ENCODE peak calls at places on chromosomes 7 and 10, in four cellular contexts. M is K562, R is H1, I is HepG2. W is an unnamed sample. For H4K20me1, the result is how much of the 10 kb centered on the place peaks cover.

GRCh38 chr10:43166207-43166878 is 28.1 kb downstream of the CSGALNACT2 start:
- DNase-seq in M (no peak), R (no peak), I (no peak), W (peak)

GRCh38 chr10:97669561-97669960 is 17.5 kb downstream of the AVPI1 start:
- DNase-seq in M (no peak), R (no peak), I (no peak), W (no peak)

GRCh38 chr10:110822708-110823291 is 48.9 kb upstream of the PDCD4 start:
- DNase-seq in M (no peak), R (peak), I (no peak), W (no peak)

GRCh38 chr10:88466786-88467185 is 116.3 kb downstream of the RNLS start:
- DNase-seq in M (no peak), R (no peak), I (no peak), W (no peak)

GRCh38 chr7:9691286-9691685 is 1257.9 kb downstream of the NXPH1 start:
- DNase-seq in M (no peak), R (no peak), I (no peak), W (no peak)

GRCh38 chr7:51128545-51129466 is 187.8 kb downstream of the COBL start:
- DNase-seq in M (no peak), R (no peak), I (no peak), W (no peak)

GRCh38 chr7:117034851-117035462 is 81.7 kb downstream of the ST7 start:
- DNase-seq in M (no peak), R (no peak), I (no peak), W (peak)

GRCh38 chr7:100736671-100737070 is 3.3 kb downstream of the ZAN start:
- DNase-seq in M (no peak), R (no peak), I (no peak), W (no peak)

GRCh38 chr7:108124820-108125219 is 5.3 kb downstream of the LAMB4 start:
- DNase-seq in M (no peak), R (no peak), I (no peak), W (peak)

DNA sequence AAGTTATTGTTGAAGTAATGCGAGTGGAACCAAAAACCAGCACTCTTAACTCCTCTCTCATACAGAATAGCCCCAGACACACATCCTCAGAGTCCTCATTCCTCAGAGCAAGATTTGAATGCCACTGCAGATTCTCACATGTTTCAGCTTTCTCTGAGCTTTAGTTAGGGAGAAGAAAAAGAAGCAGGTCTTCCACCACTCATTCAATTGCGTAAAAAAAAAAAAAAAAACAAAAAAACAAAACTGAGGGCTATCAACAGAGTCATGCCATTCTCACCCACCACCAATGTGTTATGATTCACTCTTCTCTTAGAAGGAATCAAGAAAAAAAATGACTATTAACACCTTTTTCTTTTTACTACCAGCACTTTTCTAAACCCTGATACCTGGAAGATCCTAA is 287.7 kb downstream of the IPMK start:
- DNase-seq in M (no peak), R (no peak), I (no peak), W (no peak)
- H4K20me1 ChIP-seq in M (under half), R (under half), I (under half), W (under half)

DNA sequence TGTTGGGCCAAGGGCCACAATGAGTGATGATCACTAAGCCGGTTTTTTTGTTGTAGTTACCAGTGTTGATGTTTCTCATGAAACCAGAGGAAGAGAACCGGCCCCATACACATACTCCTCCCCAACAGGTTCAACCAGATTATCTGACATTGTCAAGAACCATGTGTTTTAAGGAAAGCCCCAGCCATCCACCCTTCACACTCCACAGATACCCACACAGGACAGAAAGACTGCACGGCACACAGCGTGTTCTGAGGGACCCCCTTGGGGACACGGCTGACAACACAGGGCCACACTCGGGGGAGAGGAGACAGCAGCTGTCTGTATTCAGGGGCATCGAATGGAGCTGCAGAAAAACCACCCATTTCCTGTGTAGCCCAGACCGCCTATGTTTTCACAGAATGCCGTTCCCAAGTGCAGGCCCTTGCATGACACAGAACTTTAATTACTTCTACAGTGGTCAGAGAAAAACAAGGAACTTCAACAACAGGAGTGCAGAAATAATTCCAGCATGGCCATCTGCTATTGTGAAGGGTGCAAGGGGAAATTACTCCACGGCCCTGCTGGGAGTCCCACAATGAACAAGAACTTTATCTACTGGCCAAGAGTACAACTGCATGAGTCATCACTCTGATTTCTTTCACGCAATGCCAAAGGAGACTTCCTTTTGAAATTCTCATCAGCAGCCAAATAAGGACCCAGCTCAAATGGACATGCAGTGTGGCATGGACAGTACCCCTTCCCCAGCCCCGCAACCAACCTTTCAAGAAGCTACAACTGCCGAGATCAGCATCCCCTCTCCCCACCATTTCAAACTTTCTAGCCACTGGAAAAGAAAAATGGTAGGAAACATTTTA is 2.3 kb downstream of the KLF6 start:
- DNase-seq in M (peak), R (no peak), I (peak), W (peak)
- TF ChIP-seq MAFK in M (peak), R (no peak), I (peak), W (peak)

GRCh38 chr7:47557317-47557985 is 24.5 kb downstream of the TNS3 start:
- DNase-seq in M (no peak), R (no peak), I (no peak), W (peak)
- H4K20me1 ChIP-seq in M (under half), R (under half), I (under half), W (half or more)

DNA sequence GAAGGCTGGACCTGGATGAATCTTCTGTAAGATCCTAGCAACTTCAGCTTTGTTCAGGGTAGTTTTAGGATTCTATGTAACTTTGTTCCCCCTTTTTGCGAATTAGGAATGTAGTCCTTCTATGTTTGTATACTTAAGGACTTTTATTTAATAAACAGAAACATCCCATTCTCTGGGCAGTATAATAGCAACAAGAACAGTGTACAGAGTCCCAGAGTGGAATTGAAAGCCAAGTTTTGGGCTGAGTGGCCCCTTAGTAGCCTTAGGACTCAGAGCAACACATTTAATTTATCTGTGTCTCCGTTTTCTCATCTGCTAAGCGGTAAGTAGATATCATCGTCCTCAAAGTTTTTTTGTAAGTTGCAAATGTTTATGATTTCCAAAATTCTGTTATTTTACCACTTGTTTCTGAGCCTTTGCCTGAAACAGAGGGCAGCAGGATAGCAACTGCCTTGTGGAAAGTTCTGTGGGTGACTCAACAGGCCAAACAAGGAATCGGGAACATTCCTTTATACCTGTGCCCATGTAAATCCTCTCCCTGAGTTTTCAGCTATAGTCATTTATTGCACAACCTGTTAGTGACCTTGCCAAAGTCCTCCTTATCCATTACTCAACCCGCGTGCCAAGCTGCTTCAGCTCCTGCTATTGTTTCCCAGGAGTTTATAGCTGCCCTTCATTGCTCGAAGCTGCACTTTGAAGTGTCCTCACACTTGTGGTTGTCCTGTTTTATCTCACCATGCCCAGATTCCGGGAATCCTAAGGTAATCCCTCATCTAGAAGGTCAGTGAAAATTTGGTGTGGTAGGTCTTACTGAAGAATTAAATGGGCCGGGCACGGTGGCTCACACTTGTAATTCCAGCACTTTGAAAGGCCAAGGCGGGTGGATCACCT is 199.1 kb upstream of the AHR start:
- DNase-seq in M (no peak), R (no peak), I (peak), W (no peak)
- TF ChIP-seq MAFK in M (no peak), R (no peak), I (no peak), W (no peak)